ENCODE peak calls at places on chromosomes 6 and 20, in four cellular contexts. G is HCT116, Z is A549, V is SK-N-SH. P is an unnamed sample. For H3K9me3, the result is how much of the 10 kb centered on the place peaks cover.

GRCh38 chr6:2914318-2914660 is 11.2 kb upstream of the SERPINB9 start:
- DNase-seq in G (no peak), Z (no peak), V (no peak), P (no peak)

GRCh38 chr6:168002812-168003211 is 5.3 kb downstream of the KIF25 start:
- DNase-seq in G (no peak), Z (no peak), V (no peak), P (no peak)

GRCh38 chr6:20455175-20456075 is 53.7 kb downstream of the E2F3 start:
- DNase-seq in G (no peak), Z (no peak), V (no peak), P (no peak)

GRCh38 chr20:58891076-58891685 is 38.7 kb downstream of the GNAS start:
- DNase-seq in G (no peak), Z (peak), V (peak), P (no peak)

GRCh38 chr6:128655978-128656498 is 135.6 kb upstream of the PTPRK start:
- DNase-seq in G (peak), Z (peak), V (no peak), P (peak)

GRCh38 chr20:8812818-8813217 is 256.1 kb upstream of the PLCB4 start:
- DNase-seq in G (no peak), Z (no peak), V (no peak), P (no peak)

GRCh38 chr20:25574411-25574810 is 10.9 kb downstream of the NINL start:
- DNase-seq in G (no peak), Z (no peak), V (peak), P (no peak)

GRCh38 chr6:144624246-144624645 is 339.1 kb downstream of the UTRN start:
- DNase-seq in G (no peak), Z (no peak), V (no peak), P (no peak)

GRCh38 chr6:106146852-106147351 is 60.8 kb downstream of the PRDM1 start:
- DNase-seq in G (no peak), Z (no peak), V (no peak), P (no peak)

DNA sequence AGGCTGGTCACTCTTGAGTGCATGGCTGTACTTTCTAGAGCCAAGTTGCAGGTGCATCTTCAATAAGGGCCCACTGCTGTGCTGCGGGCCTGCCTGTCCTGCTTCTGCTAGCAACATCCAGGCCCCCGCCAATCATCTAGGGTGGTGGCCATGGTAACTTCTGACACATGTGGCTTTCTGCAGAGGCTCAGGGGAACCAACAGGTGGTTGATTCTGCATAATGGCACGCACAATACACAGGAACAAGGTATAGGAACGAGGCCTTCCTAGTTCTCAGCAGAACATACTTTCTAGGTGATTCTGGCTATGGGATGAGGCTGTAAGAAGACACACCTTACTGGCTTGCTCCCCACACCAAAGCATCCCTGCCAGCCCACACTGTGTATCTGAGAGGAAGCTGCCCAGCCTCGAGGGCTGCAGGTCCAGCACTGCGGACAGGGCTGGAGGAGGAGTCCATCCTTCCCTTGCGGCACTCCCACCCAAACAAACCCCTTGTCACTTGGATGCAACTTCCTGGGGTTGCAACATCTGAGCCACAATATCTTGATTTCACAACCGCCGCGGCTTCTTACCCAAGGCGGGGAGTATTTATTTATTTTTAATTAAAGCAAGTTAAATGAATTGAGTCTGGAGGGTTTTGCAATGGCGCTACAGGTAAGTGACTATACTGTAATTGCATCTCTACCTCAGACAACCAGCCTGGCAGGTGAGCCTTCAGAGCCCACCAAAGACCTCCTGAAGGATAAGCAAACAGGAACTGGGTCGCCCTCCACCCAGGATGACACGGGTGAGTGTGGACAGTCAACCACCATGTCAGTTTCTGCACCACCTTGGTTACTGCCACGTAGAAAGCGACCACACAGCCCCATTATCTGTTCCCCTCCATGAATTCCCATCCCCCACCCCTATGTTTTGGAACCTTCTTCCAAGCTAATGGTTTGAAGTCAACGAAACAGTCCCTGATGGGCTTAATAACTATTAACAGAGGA is 49.6 kb downstream of the SULF2 start:
- DNase-seq in G (no peak), Z (no peak), V (no peak), P (no peak)
- TF ChIP-seq REST in G (no peak), Z (no peak), V (no peak), P (no peak)

DNA sequence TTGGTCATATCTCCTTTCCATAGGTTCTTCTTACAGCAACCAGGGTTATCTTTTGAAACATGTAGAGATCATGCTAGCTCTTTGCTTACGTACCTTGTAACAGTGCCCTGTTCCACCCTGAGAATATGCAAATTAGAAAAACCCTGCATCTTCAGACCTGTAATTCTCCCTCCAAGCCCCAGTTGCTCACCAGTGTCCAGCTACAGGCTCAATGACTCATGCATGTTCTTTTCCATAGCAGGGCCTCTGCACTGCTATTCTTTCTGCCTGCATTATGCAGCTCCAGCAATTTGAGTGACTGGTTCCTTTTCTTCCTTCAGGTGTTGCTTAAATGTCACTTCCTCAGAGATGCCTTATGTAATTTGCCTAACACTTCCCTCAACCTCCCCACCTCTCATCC is 636.2 kb downstream of the KHDRBS2 start:
- DNase-seq in G (no peak), Z (no peak), V (no peak), P (no peak)
- H3K9me3 ChIP-seq in G (under half), Z (under half), V (under half), P (under half)

GRCh38 chr6:28927856-28928255 is 4.1 kb upstream of the TRIM27 start:
- DNase-seq in G (no peak), Z (no peak), V (no peak), P (no peak)

GRCh38 chr6:28920281-28920680 is 3.5 kb downstream of the TRIM27 start:
- DNase-seq in G (no peak), Z (no peak), V (no peak), P (no peak)

GRCh38 chr6:28922004-28922840 is 1.6 kb downstream of the TRIM27 start:
- DNase-seq in G (peak), Z (peak), V (no peak), P (no peak)

GRCh38 chr6:28922841-28923317 is 906 bp downstream of the TRIM27 start:
- DNase-seq in G (no peak), Z (no peak), V (peak), P (no peak)

GRCh38 chr6:28923318-28924102 is at the start of gene TRIM27:
- DNase-seq in G (peak), Z (peak), V (peak), P (no peak)
- TF ChIP-seq REST in G (no peak), Z (no peak), V (no peak), P (no peak)

GRCh38 chr6:307065-307814 is 15.0 kb downstream of the DUSP22 start:
- DNase-seq in G (no peak), Z (no peak), V (no peak), P (no peak)

GRCh38 chr6:306641-307061 is 14.4 kb downstream of the DUSP22 start:
- DNase-seq in G (no peak), Z (no peak), V (no peak), P (no peak)

GRCh38 chr6:303948-304558 is 11.8 kb downstream of the DUSP22 start:
- DNase-seq in G (no peak), Z (no peak), V (no peak), P (no peak)

GRCh38 chr6:304833-305370 is 12.6 kb downstream of the DUSP22 start:
- DNase-seq in G (no peak), Z (no peak), V (no peak), P (no peak)

DNA sequence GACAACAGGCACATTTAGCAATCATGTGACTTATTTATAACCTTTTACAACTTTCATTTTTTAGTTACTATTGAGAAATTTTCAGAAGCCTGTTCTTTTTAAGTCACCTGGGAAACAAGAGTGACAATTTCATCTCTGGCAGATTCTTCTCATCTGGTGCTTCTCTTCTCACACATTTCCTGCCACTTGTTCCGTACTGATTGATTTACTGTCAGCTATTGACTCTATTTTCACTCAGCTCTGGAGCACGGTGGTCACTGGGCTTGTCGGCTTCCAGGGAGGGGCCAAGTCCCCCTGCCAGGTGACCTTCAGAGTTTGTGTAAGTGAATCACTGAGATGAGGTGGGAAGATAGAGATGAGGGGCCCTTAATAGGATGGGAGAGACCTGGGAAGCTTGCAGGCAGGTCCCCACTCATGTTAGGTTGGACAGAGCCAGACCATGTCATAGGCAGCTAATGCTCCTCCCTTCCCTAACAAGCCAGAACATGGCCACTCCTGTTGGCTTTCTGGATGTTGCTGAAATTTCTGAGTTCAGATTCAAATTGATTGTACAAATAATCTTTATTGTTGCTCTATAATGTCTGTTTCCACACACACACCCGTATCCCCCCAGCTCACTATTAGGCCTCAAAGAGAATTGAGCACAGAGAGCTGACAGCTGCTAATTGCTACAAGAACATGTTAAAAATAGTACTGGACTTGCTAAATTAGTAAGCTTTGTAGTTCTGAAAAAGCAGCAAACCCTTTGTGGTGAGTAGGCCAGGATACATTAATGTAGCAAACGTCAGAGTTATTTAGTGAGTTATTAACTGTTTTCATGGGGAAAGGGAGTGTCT is 13.3 kb downstream of the DUSP22 start:
- DNase-seq in G (no peak), Z (no peak), V (no peak), P (no peak)
- H3K9me3 ChIP-seq in G (under half), Z (under half), V (under half), P (under half)

DNA sequence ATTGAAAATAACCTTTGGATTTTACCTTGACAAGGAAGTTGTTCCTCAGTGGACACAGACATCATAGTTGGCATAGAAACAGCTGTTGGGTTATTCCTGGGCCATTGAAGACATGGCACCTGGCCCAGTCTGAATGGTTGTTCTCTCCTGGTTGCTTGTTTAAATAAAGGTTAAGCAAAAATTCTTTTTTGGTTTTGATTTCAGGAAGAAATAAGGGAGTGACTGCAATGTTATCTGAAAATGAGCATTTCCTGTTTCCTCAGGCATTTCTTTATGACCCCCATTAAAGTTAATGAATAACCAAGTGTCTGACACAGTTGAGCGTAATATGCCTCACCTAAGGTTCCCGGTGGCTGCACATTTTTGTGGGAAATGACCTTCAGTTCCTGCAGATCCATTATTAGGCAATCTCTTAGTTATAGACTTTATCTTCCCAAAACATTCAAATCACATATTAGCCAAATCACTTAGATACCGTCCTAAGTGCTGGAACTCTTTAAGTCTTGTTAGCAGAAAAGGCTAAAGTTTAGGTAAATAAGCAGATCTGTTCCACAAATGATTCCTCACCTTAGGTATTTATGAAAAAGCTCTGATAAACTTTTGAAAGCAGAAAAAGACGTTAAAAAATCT is 648.7 kb upstream of the FLRT3 start:
- DNase-seq in G (no peak), Z (peak), V (no peak), P (no peak)
- TF ChIP-seq REST in G (no peak), Z (no peak), V (no peak), P (no peak)

GRCh38 chr20:43804781-43805180 is 78.0 kb upstream of the GTSF1L start:
- DNase-seq in G (no peak), Z (no peak), V (no peak), P (no peak)
- H3K9me3 ChIP-seq in G (under half), Z (under half), V (under half), P (under half)

DNA sequence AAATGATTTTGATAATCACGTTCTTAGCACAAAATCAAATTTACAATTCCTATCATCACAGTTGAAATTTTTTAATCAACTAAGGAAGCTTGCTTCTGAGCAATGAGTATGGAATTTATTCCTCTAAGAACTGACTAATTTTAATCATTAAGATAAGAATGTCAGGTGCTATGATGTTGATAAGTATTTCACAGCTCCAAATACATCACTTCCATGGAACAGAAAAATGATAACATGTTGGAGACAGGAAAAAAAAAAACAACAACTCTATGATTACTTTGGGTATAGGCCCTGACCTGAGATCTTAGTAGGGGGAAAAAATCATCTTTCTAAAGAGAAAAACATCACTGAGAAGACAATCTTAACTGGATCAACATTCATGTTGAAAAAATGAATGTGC is 89.4 kb upstream of the BMP2 start:
- DNase-seq in G (no peak), Z (no peak), V (no peak), P (no peak)
- TF ChIP-seq REST in G (no peak), Z (no peak), V (no peak), P (no peak)

GRCh38 chr6:45138765-45139164 is 189.4 kb upstream of the RUNX2 start:
- DNase-seq in G (no peak), Z (no peak), V (no peak), P (no peak)
- H3K9me3 ChIP-seq in G (under half), Z (under half), V (under half), P (under half)